ENCODE peak calls at places on chromosome 5, in four cellular contexts. C is fibroblast of lung, K is RWPE2, D is AG04450. M is an unnamed sample.

GRCh38 chr5:159736844-159737243 is 179.4 kb upstream of the ADRA1B start:
- DNase-seq in C (no peak), K (no peak), D (no peak), M (no peak)

GRCh38 chr5:100898504-100899346 is 4.4 kb downstream of the ST8SIA4 start:
- DNase-seq in C (no peak), K (no peak), D (no peak), M (no peak)

GRCh38 chr5:143986567-143987242 is 174.7 kb downstream of the HMHB1 start:
- DNase-seq in C (peak; percentile 50), K (no peak), D (peak; percentile 46), M (peak; percentile 74)

GRCh38 chr5:135089912-135090311 is 55.9 kb upstream of the PITX1 start:
- DNase-seq in C (no peak), K (no peak), D (no peak), M (no peak)

GRCh38 chr5:125274938-125275759 is 528.7 kb upstream of the ZNF608 start:
- DNase-seq in C (peak; percentile 20), K (no peak), D (no peak), M (peak; percentile 56)

GRCh38 chr5:149915392-149916260 is 29.0 kb downstream of the PDE6A start:
- DNase-seq in C (no peak), K (no peak), D (no peak), M (no peak)

GRCh38 chr5:40359093-40359492 is 320.6 kb upstream of the PTGER4 start:
- DNase-seq in C (no peak), K (no peak), D (no peak), M (no peak)

GRCh38 chr5:136020383-136021015 is 8.3 kb upstream of the TGFBI start:
- DNase-seq in C (peak; percentile 96), K (peak; percentile 98), D (peak; percentile 96), M (peak; percentile 98)

GRCh38 chr5:53424691-53425597 is 55.5 kb upstream of the FST start:
- DNase-seq in C (no peak), K (no peak), D (no peak), M (no peak)

GRCh38 chr5:102701748-102702147 is 53.4 kb upstream of the PAM start:
- DNase-seq in C (no peak), K (no peak), D (no peak), M (no peak)

GRCh38 chr5:159913048-159913447 is 3.2 kb upstream of the ADRA1B start:
- DNase-seq in C (peak; percentile 90), K (no peak), D (no peak), M (no peak)

GRCh38 chr5:138543730-138544104 is 681 bp upstream of the ETF1 start:
- DNase-seq in C (no peak), K (peak; percentile 82), D (no peak), M (no peak)

GRCh38 chr5:128632264-128632663 is 94.2 kb upstream of the FBN2 start:
- DNase-seq in C (no peak), K (no peak), D (no peak), M (no peak)

GRCh38 chr5:138601444-138601843 is 26.2 kb upstream of the HSPA9 start:
- DNase-seq in C (peak; percentile 97), K (no peak), D (peak; percentile 87), M (peak; percentile 38)

GRCh38 chr5:178389031-178389729 is 156.6 kb upstream of the PHYKPL start:
- DNase-seq in C (no peak), K (no peak), D (no peak), M (no peak)

GRCh38 chr5:179234563-179235135 is 110.6 kb downstream of the ADAMTS2 start:
- DNase-seq in C (no peak), K (peak; percentile 34), D (no peak), M (no peak)

GRCh38 chr5:134224905-134225779 is 731 bp downstream of the PPP2CA start:
- DNase-seq in C (peak; percentile 94), K (peak; percentile 63), D (no peak), M (peak; percentile 42)

GRCh38 chr5:66864240-66864884 is 268.2 kb downstream of the MAST4 start:
- DNase-seq in C (peak; percentile 76), K (no peak), D (no peak), M (no peak)

GRCh38 chr5:14667770-14668169 is 3.3 kb downstream of the OTULIN start:
- DNase-seq in C (no peak), K (no peak), D (no peak), M (no peak)

GRCh38 chr5:14671414-14671813 is 6.9 kb downstream of the OTULIN start:
- DNase-seq in C (no peak), K (no peak), D (no peak), M (no peak)

GRCh38 chr5:14668247-14668646 is 3.7 kb downstream of the OTULIN start:
- DNase-seq in C (no peak), K (no peak), D (no peak), M (no peak)

GRCh38 chr5:14669975-14670374 is 5.5 kb downstream of the OTULIN start:
- DNase-seq in C (no peak), K (no peak), D (no peak), M (peak; percentile 67)

GRCh38 chr5:14669415-14669814 is 4.9 kb downstream of the OTULIN start:
- DNase-seq in C (no peak), K (no peak), D (no peak), M (no peak)
- H3K4me3 ChIP-seq in C (no peak overlapping the region), K (no peak overlapping the region), D (no peak overlapping the region), M (no peak overlapping the region)

DNA sequence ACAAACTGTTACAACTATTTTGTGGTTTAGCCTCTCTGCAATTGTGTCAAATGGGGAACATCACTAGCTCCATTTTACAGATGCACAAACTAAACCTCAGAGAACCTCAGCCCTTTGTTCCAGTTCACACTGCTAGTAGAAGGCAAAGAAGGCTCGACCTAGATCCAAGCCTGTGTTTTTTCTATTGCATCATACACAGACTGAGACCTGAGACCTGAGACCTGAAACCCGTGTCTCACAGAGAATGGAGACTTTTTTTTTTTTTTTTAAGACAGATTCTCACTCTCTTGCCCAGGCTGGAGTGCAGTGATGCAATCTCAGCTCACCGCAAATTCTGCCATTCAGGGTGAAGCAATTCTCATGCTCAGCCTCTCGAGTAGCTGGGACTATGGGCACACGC is 120.8 kb downstream of the GALNT10 start:
- DNase-seq in C (no peak), K (no peak), D (no peak), M (no peak)
- TF ChIP-seq CTCF in C (no peak), K (no peak), D (no peak), M (no peak)

DNA sequence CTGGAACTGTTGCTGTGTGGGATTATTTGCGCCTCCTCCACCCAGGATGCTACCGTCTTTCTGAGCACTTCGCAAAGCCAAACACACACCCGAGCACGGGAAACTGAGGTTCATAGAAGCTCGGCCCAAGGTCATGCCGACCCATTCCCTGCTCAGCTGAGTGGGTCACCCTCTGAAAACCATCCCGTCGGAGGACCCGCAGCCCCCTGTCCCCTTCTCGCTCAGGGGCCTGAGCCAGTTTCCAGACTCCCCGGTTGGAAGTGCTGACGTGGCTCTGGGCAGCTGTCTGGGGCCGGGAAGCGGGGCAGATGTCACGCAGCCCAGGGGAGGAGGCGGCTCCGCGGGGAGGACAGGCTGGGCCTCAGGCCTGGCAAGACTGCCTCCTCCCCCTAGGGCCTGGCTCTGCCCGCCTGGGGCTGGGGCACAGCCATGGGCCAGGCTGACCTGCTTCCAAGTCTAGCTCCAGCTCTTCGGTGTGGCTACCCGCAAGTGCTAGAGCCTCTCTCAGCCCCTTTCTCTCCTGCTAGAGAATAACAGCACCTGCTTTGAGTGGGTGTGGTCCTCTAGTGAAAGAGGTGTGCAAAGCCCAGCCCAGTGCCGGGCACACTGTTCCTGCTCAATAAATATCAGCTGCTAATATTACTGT is 9.9 kb upstream of the CXXC5 start:
- DNase-seq in C (peak; percentile 83), K (peak; percentile 62), D (no peak), M (no peak)
- H3K4me3 ChIP-seq in C (peak overlapping the region; percentile 13), K (no peak overlapping the region), D (peak overlapping the region; percentile 17), M (peak overlapping the region; percentile 34)

GRCh38 chr5:73299017-73299630 is 126.1 kb downstream of the TMEM174 start:
- DNase-seq in C (peak; percentile 31), K (no peak), D (no peak), M (no peak)
- TF ChIP-seq CTCF in C (no peak), K (peak; percentile 68), D (no peak), M (peak; percentile 13)

DNA sequence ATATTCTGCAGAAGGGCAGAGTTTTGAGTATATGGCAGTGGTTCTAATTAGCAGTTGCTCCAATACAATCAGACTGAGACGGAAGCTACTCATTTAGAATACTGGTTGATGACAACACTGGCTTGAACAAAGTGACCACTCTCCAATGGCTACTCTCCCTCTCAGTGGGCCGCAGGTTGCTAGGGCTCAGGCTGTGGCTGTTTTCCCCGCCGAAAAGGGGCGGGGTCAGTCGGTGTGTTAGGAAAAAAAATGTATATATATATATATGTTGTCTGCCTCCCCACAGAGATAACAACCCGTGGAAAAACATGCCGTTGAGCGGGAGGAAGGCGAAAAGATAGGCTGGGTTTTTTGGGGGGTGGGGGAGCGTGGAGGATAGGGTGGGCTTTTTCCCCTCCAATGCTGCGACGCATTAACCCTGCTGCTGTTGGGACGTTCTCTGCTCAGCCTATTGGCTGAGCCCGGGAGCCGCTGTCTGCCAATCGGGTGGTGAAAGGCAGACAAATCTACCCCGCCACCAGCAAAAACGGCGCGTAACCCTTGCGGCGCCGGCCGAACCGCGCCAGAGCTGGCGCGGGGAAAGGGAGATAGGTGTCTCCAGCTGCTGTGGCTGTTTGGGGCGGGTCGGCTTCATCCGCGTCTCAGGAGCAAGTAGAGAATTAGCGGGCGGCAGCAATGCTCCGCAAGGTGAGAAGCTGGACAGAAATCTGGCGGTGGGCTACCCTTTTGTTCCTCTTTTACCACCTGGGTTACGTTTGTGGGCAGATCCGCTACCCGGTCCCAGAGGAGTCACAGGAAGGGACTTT is at the start of gene PCDHGC4:
- DNase-seq in C (no peak), K (no peak), D (no peak), M (no peak)
- H3K4me3 ChIP-seq in C (peak within 1 kb of the TSS; percentile 35), K (peak within 1 kb of the TSS; percentile 8), D (peak within 1 kb of the TSS; percentile 4), M (peak within 1 kb of the TSS; percentile 32)

GRCh38 chr5:44603496-44604272 is 205.1 kb upstream of the MRPS30 start:
- DNase-seq in C (no peak), K (peak; percentile 29), D (no peak), M (no peak)
- TF ChIP-seq CTCF in C (no peak), K (peak; percentile 37), D (no peak), M (no peak)

GRCh38 chr5:43315262-43315661 is 2.0 kb upstream of the HMGCS1 start:
- DNase-seq in C (no peak), K (no peak), D (no peak), M (no peak)

GRCh38 chr5:43314724-43315123 is 1.5 kb upstream of the HMGCS1 start:
- DNase-seq in C (no peak), K (no peak), D (no peak), M (no peak)

GRCh38 chr5:43312699-43313034 is 545 bp downstream of the HMGCS1 start:
- DNase-seq in C (no peak), K (no peak), D (no peak), M (no peak)

GRCh38 chr5:43313035-43313853 is at the start of gene HMGCS1:
- DNase-seq in C (peak; percentile 100), K (peak; percentile 100), D (peak; percentile 99), M (peak; percentile 99)

DNA sequence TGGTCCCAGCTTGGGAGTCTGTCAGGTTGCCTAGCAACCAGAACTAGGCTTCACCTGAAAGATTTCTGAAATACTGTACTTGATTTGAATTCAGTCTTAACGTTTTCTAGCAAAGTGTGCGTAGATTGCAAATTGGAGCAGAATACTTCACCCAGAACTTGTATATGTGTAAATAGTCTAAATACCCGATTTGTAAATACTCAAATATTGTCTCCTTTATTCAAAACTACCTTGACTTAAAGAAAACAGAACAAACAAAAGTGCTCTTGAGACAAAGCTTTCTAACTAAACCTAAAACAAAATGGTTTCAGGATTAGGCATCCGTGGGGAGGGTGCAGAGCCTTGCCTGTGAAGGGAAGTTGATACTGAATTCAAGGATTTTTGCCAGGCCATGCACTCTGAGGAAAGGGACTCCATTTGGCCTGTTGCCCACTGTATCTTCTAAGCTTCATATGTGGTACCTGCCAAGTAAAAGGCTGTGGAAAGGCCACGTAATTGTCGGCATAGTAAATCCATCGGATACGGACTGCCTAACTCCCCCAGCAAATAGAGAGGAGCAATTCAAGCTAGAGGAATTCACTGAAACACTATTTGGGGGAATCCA is 744 bp upstream of the HMGCS1 start:
- DNase-seq in C (no peak), K (no peak), D (no peak), M (no peak)
- H3K4me3 ChIP-seq in C (peak overlapping the region; percentile 75), K (no peak overlapping the region), D (peak overlapping the region; percentile 54), M (peak overlapping the region; percentile 20)